ENCODE peak calls at places on chromosomes 5 and 9, in five cellular contexts. One of them, this sample, is unnamed.

GRCh38 chr9:81594415-81594814 is 94.9 kb downstream of the TLE1 start:
- DNase-seq in fibroblast of pulmonary artery: no peak
- DNase-seq in cardiac fibroblast: no peak
- DNase-seq in HFF-Myc: no peak
- DNase-seq in body of pancreas: no peak
- DNase-seq in this sample: no peak

GRCh38 chr9:101479337-101480045 is 43.9 kb upstream of the ALDOB start:
- DNase-seq in fibroblast of pulmonary artery: no peak
- DNase-seq in cardiac fibroblast: no peak
- DNase-seq in HFF-Myc: no peak
- DNase-seq in body of pancreas: peak
- DNase-seq in this sample: no peak

GRCh38 chr9:113863345-113863744 is 12.8 kb upstream of the ZNF618 start:
- DNase-seq in fibroblast of pulmonary artery: no peak
- DNase-seq in cardiac fibroblast: no peak
- DNase-seq in HFF-Myc: no peak
- DNase-seq in body of pancreas: no peak
- DNase-seq in this sample: no peak

GRCh38 chr5:5418764-5419163 is 3.7 kb upstream of the ICE1 start:
- DNase-seq in fibroblast of pulmonary artery: no peak
- DNase-seq in cardiac fibroblast: no peak
- DNase-seq in HFF-Myc: no peak
- DNase-seq in body of pancreas: no peak
- DNase-seq in this sample: no peak

GRCh38 chr9:99239341-99240055 is 17.4 kb downstream of the SEC61B start:
- DNase-seq in fibroblast of pulmonary artery: peak
- DNase-seq in cardiac fibroblast: peak
- DNase-seq in HFF-Myc: no peak
- DNase-seq in body of pancreas: peak
- DNase-seq in this sample: peak

GRCh38 chr9:134951994-134952393 is 34.3 kb upstream of the FCN1 start:
- DNase-seq in fibroblast of pulmonary artery: no peak
- DNase-seq in cardiac fibroblast: no peak
- DNase-seq in HFF-Myc: no peak
- DNase-seq in body of pancreas: no peak
- DNase-seq in this sample: no peak

GRCh38 chr9:110971705-110972104 is 66.6 kb downstream of the LPAR1 start:
- DNase-seq in fibroblast of pulmonary artery: no peak
- DNase-seq in cardiac fibroblast: no peak
- DNase-seq in HFF-Myc: no peak
- DNase-seq in body of pancreas: no peak
- DNase-seq in this sample: no peak

GRCh38 chr5:133882107-133882695 is 86.2 kb downstream of the C5orf15 start:
- DNase-seq in fibroblast of pulmonary artery: no peak
- DNase-seq in cardiac fibroblast: no peak
- DNase-seq in HFF-Myc: no peak
- DNase-seq in body of pancreas: no peak
- DNase-seq in this sample: no peak

GRCh38 chr9:84293001-84293798 is 47.4 kb downstream of the SLC28A3 start:
- DNase-seq in fibroblast of pulmonary artery: no peak
- DNase-seq in cardiac fibroblast: no peak
- DNase-seq in HFF-Myc: no peak
- DNase-seq in body of pancreas: no peak
- DNase-seq in this sample: no peak

GRCh38 chr9:82513242-82513750 is 524.7 kb downstream of the SPATA31D1 start:
- DNase-seq in fibroblast of pulmonary artery: peak
- DNase-seq in cardiac fibroblast: peak
- DNase-seq in HFF-Myc: no peak
- DNase-seq in body of pancreas: no peak
- DNase-seq in this sample: peak

GRCh38 chr5:116534988-116535387 is 39.6 kb downstream of the SEMA6A start:
- DNase-seq in fibroblast of pulmonary artery: no peak
- DNase-seq in cardiac fibroblast: no peak
- DNase-seq in HFF-Myc: no peak
- DNase-seq in body of pancreas: no peak
- DNase-seq in this sample: no peak

GRCh38 chr9:125987420-125987819 is 240.2 kb downstream of the PBX3 start:
- DNase-seq in fibroblast of pulmonary artery: no peak
- DNase-seq in cardiac fibroblast: no peak
- DNase-seq in HFF-Myc: no peak
- DNase-seq in body of pancreas: no peak
- DNase-seq in this sample: no peak

GRCh38 chr5:74342948-74343682 is 297.4 kb downstream of the ENC1 start:
- DNase-seq in fibroblast of pulmonary artery: peak
- DNase-seq in cardiac fibroblast: peak
- DNase-seq in HFF-Myc: no peak
- DNase-seq in body of pancreas: no peak
- DNase-seq in this sample: no peak

GRCh38 chr5:160290751-160291150 is 21.6 kb downstream of the CCNJL start:
- DNase-seq in fibroblast of pulmonary artery: no peak
- DNase-seq in cardiac fibroblast: no peak
- DNase-seq in HFF-Myc: no peak
- DNase-seq in body of pancreas: no peak
- DNase-seq in this sample: no peak

GRCh38 chr5:65742565-65743231 is 20.7 kb downstream of the NLN start:
- DNase-seq in fibroblast of pulmonary artery: peak
- DNase-seq in cardiac fibroblast: peak
- DNase-seq in HFF-Myc: peak
- DNase-seq in body of pancreas: no peak
- DNase-seq in this sample: peak

GRCh38 chr9:71121275-71122168 is at the start of gene TRPM3:
- DNase-seq in fibroblast of pulmonary artery: no peak
- DNase-seq in cardiac fibroblast: no peak
- DNase-seq in HFF-Myc: no peak
- DNase-seq in body of pancreas: no peak
- DNase-seq in this sample: no peak

GRCh38 chr9:88535932-88536324 is 950 bp downstream of the NXNL2 start:
- DNase-seq in fibroblast of pulmonary artery: no peak
- DNase-seq in cardiac fibroblast: no peak
- DNase-seq in HFF-Myc: no peak
- DNase-seq in body of pancreas: peak
- DNase-seq in this sample: no peak

GRCh38 chr5:43020294-43020711 is 19.8 kb downstream of the ANXA2R start:
- DNase-seq in fibroblast of pulmonary artery: no peak
- DNase-seq in cardiac fibroblast: no peak
- DNase-seq in HFF-Myc: no peak
- DNase-seq in body of pancreas: no peak
- DNase-seq in this sample: no peak

GRCh38 chr5:149229298-149229937 is 42.2 kb upstream of the AFAP1L1 start:
- DNase-seq in fibroblast of pulmonary artery: no peak
- DNase-seq in cardiac fibroblast: no peak
- DNase-seq in HFF-Myc: no peak
- DNase-seq in body of pancreas: no peak
- DNase-seq in this sample: no peak

GRCh38 chr9:29212590-29213373 is 1639.5 kb upstream of the C9orf72 start:
- DNase-seq in fibroblast of pulmonary artery: no peak
- DNase-seq in cardiac fibroblast: no peak
- DNase-seq in HFF-Myc: no peak
- DNase-seq in body of pancreas: peak
- DNase-seq in this sample: peak

GRCh38 chr5:168837852-168838251 is 258.7 kb upstream of the PANK3 start:
- DNase-seq in fibroblast of pulmonary artery: no peak
- DNase-seq in cardiac fibroblast: no peak
- DNase-seq in HFF-Myc: no peak
- DNase-seq in body of pancreas: no peak
- DNase-seq in this sample: no peak

GRCh38 chr5:168844566-168845296 is 265.6 kb upstream of the PANK3 start:
- DNase-seq in fibroblast of pulmonary artery: no peak
- DNase-seq in cardiac fibroblast: no peak
- DNase-seq in HFF-Myc: no peak
- DNase-seq in body of pancreas: no peak
- DNase-seq in this sample: no peak

GRCh38 chr5:168842571-168843205 is 263.5 kb upstream of the PANK3 start:
- DNase-seq in fibroblast of pulmonary artery: no peak
- DNase-seq in cardiac fibroblast: no peak
- DNase-seq in HFF-Myc: no peak
- DNase-seq in body of pancreas: no peak
- DNase-seq in this sample: no peak

GRCh38 chr5:168843998-168844374 is 264.8 kb upstream of the PANK3 start:
- DNase-seq in fibroblast of pulmonary artery: no peak
- DNase-seq in cardiac fibroblast: no peak
- DNase-seq in HFF-Myc: no peak
- DNase-seq in body of pancreas: no peak
- DNase-seq in this sample: no peak

DNA sequence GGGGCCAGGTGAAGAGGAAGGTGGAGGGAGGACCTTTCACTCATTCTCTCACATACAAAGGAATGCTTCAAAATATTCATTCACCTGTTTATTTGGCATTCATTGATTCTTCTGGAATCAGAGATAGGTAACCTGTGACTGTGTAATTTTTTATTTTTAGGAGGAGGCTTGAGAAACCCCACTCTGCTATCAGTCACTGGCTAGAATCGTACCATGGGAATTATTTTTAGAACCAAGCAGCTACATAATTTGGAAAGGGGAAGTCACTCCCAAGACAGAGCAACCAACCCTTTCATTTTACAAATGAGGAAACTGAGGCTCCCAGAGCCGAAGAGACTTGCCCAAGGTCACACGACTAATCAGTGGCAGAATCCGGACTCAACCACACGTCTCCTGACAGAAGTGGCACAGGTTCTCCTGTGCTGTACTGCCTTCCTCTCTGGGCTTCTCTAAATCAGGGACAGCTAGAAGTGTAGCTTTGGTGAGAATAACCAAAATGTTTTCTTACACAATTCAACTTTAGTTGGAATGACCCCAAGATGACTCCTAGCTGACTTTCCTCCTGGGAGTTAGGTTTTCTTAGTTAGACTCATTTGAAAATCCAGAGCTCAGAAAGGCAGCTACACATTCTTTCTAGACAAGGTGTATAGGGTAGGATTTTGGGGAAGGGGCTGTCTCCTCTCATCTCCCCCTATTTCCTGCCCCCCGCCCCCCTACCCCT is 264.3 kb upstream of the PANK3 start:
- DNase-seq in fibroblast of pulmonary artery: peak
- DNase-seq in cardiac fibroblast: peak
- DNase-seq in HFF-Myc: no peak
- DNase-seq in body of pancreas: no peak
- DNase-seq in this sample: no peak
- H3K4me3 ChIP-seq in fibroblast of pulmonary artery: no peak
- H3K4me3 ChIP-seq in cardiac fibroblast: no peak
- H3K4me3 ChIP-seq in HFF-Myc: no peak
- H3K4me3 ChIP-seq in body of pancreas: no peak
- H3K4me3 ChIP-seq in this sample: no peak

GRCh38 chr9:132268725-132269352 is 85.9 kb downstream of the SETX start:
- DNase-seq in fibroblast of pulmonary artery: peak
- DNase-seq in cardiac fibroblast: peak
- DNase-seq in HFF-Myc: peak
- DNase-seq in body of pancreas: peak
- DNase-seq in this sample: peak

GRCh38 chr9:132267660-132268059 is 87.1 kb downstream of the SETX start:
- DNase-seq in fibroblast of pulmonary artery: no peak
- DNase-seq in cardiac fibroblast: no peak
- DNase-seq in HFF-Myc: no peak
- DNase-seq in body of pancreas: no peak
- DNase-seq in this sample: no peak

GRCh38 chr9:132260846-132261245 is 93.9 kb downstream of the SETX start:
- DNase-seq in fibroblast of pulmonary artery: no peak
- DNase-seq in cardiac fibroblast: no peak
- DNase-seq in HFF-Myc: no peak
- DNase-seq in body of pancreas: no peak
- DNase-seq in this sample: no peak

GRCh38 chr9:132266017-132266416 is 88.8 kb downstream of the SETX start:
- DNase-seq in fibroblast of pulmonary artery: no peak
- DNase-seq in cardiac fibroblast: no peak
- DNase-seq in HFF-Myc: no peak
- DNase-seq in body of pancreas: no peak
- DNase-seq in this sample: no peak
- TF ChIP-seq CTCF in fibroblast of pulmonary artery: no peak
- TF ChIP-seq CTCF in cardiac fibroblast: no peak
- TF ChIP-seq CTCF in HFF-Myc: no peak
- TF ChIP-seq CTCF in body of pancreas: no peak
- TF ChIP-seq CTCF in this sample: no peak

GRCh38 chr9:86792136-86792535 is 155.2 kb downstream of the GAS1 start:
- DNase-seq in fibroblast of pulmonary artery: no peak
- DNase-seq in cardiac fibroblast: no peak
- DNase-seq in HFF-Myc: peak
- DNase-seq in body of pancreas: no peak
- DNase-seq in this sample: no peak
- H3K4me3 ChIP-seq in fibroblast of pulmonary artery: no peak
- H3K4me3 ChIP-seq in cardiac fibroblast: no peak
- H3K4me3 ChIP-seq in HFF-Myc: no peak
- H3K4me3 ChIP-seq in body of pancreas: no peak
- H3K4me3 ChIP-seq in this sample: no peak

GRCh38 chr9:130712564-130713285 is 19.1 kb downstream of the EXOSC2 start:
- DNase-seq in fibroblast of pulmonary artery: peak
- DNase-seq in cardiac fibroblast: peak
- DNase-seq in HFF-Myc: peak
- DNase-seq in body of pancreas: peak
- DNase-seq in this sample: peak
- TF ChIP-seq CTCF in fibroblast of pulmonary artery: no peak
- TF ChIP-seq CTCF in cardiac fibroblast: no peak
- TF ChIP-seq CTCF in HFF-Myc: no peak
- TF ChIP-seq CTCF in body of pancreas: no peak
- TF ChIP-seq CTCF in this sample: no peak

GRCh38 chr9:107491081-107492053 is 1.8 kb upstream of the KLF4 start:
- DNase-seq in fibroblast of pulmonary artery: no peak
- DNase-seq in cardiac fibroblast: no peak
- DNase-seq in HFF-Myc: no peak
- DNase-seq in body of pancreas: peak
- DNase-seq in this sample: peak
- H3K4me3 ChIP-seq in fibroblast of pulmonary artery: peak
- H3K4me3 ChIP-seq in cardiac fibroblast: peak
- H3K4me3 ChIP-seq in HFF-Myc: no peak
- H3K4me3 ChIP-seq in body of pancreas: no peak
- H3K4me3 ChIP-seq in this sample: peak

DNA sequence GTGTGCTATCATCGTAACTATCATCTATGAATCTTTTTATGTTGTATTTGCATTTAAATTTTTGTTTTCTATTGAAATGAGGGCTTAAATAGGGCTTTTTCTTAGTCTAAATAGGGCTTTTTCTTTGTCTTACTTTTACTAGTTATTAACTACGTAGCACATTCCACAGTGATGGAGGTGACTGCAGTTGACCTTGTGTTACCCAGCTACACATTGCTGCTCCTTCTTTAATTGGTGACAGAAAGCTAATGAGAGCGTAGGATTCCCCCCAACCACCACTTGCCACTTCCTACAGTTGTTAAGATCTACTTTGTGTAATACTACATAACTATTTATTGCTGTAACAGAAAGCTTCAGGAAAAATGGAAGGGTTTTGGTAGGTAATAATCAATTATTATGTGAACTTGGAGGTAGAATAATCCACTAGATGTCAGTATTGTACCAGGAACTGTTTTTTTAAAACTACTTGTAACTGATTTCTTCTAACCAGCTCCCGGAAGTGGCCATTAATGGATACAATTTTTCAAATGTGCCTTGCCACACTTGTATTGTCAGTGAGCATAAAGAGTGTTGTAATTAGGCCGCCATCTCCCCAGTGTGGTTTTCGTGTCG is 18.0 kb downstream of the MTRR start:
- DNase-seq in fibroblast of pulmonary artery: peak
- DNase-seq in cardiac fibroblast: peak
- DNase-seq in HFF-Myc: no peak
- DNase-seq in body of pancreas: no peak
- DNase-seq in this sample: peak
- TF ChIP-seq CTCF in fibroblast of pulmonary artery: peak
- TF ChIP-seq CTCF in cardiac fibroblast: peak
- TF ChIP-seq CTCF in HFF-Myc: peak
- TF ChIP-seq CTCF in body of pancreas: peak
- TF ChIP-seq CTCF in this sample: peak

This sample was measured in fibroblast of villous mesenchyme.